ENCODE peak calls at places on chromosomes 3 and 15, in four cellular contexts. Z, F, O and X are unnamed samples.

GRCh38 chr3:152737021-152737908 is 97.7 kb upstream of the P2RY1 start:
- DNase-seq in Z (peak), F (no peak), O (peak), X (no peak)

GRCh38 chr3:161354554-161354953 is 16.8 kb downstream of the SPTSSB start:
- DNase-seq in F (no peak), Z (no peak), O (no peak), X (no peak)

GRCh38 chr15:78951841-78952238 is 7.0 kb upstream of the CTSH start:
- DNase-seq in O (no peak), F (no peak), Z (peak), X (no peak)

GRCh38 chr3:36484386-36484785 is 104.1 kb downstream of the STAC start:
- DNase-seq in Z (no peak), F (no peak), O (no peak), X (no peak)

GRCh38 chr3:140898340-140899180 is 43.1 kb upstream of the SLC25A36 start:
- DNase-seq in O (peak), Z (peak), F (no peak), X (peak)

GRCh38 chr3:130539005-130539404 is 22.0 kb downstream of the COL6A6 start:
- DNase-seq in O (peak), F (no peak), Z (peak), X (peak)

GRCh38 chr15:39281094-39281493 is 299.8 kb upstream of the THBS1 start:
- DNase-seq in O (no peak), F (no peak), Z (no peak), X (no peak)

GRCh38 chr3:157559401-157559800 is 56.2 kb upstream of the VEPH1 start:
- DNase-seq in F (no peak), Z (no peak), O (no peak), X (no peak)

GRCh38 chr3:143363276-143363675 is 243.7 kb downstream of the CHST2 start:
- DNase-seq in F (no peak), Z (no peak), O (no peak), X (no peak)

GRCh38 chr15:58805095-58805494 is 34.0 kb downstream of the MINDY2 start:
- DNase-seq in Z (no peak), O (no peak), F (no peak), X (no peak)

GRCh38 chr3:100159564-100160153 is 45.4 kb upstream of the FILIP1L start:
- DNase-seq in F (no peak), O (peak), Z (peak), X (no peak)

GRCh38 chr3:30343861-30344260 is 262.5 kb upstream of the TGFBR2 start:
- DNase-seq in Z (no peak), F (no peak), O (no peak), X (no peak)

GRCh38 chr3:57031622-57032541 is 28.6 kb upstream of the SPATA12 start:
- DNase-seq in F (no peak), O (no peak), Z (no peak), X (no peak)

GRCh38 chr3:24415819-24416218 is 78.8 kb downstream of the THRB start:
- DNase-seq in O (no peak), F (no peak), Z (no peak), X (no peak)

GRCh38 chr15:31326729-31327673 is at the start of gene KLF13:
- DNase-seq in Z (no peak), O (peak), F (no peak), X (peak)

GRCh38 chr3:123365450-123366143 is 83.3 kb downstream of the ADCY5 start:
- DNase-seq in Z (peak), O (peak), F (no peak), X (peak)

GRCh38 chr3:57910988-57911387 is 97.2 kb upstream of the FLNB start:
- DNase-seq in Z (peak), O (no peak), F (no peak), X (peak)